ENCODE peak calls at places on chromosomes 12 and 14, in eight cellular contexts. E is activated naive CD4-positive, alpha-beta T cell treated with anti-CD3 and anti-CD28 coated beads, Interleukin-2, amount 50 U/mL, for 16 hours; J is Calu3; H is nephron progenitor cell; F is AG20443; U is substantia nigra; O is stimulated activated CD8-positive, alpha-beta memory T cell treated with anti-CD3 and anti-CD28 coated beads, Interleukin-15, amount 100 ng/mL, for 1 hour; Q is NCI-H524. D is an unnamed sample.

GRCh38 chr12:32290411-32290810 is 108.9 kb upstream of the FGD4 start:
- DNase-seq in E (no peak), J (no peak), H (no peak), F (peak; percentile 51), U (no peak), O (no peak), Q (no peak), D (peak; percentile 44)

GRCh38 chr12:5710260-5710878 is 234.7 kb downstream of the ANO2 start:
- DNase-seq in E (no peak), J (no peak), H (no peak), F (no peak), U (no peak), O (no peak), Q (no peak), D (no peak)

GRCh38 chr14:41144370-41144769 is 462.3 kb upstream of the LRFN5 start:
- DNase-seq in E (no peak), J (no peak), H (no peak), F (no peak), U (no peak), O (no peak), Q (no peak), D (no peak)

GRCh38 chr12:68871899-68872298 is 61.1 kb downstream of the CPM start:
- DNase-seq in E (no peak), J (peak; percentile 30), H (no peak), F (no peak), U (no peak), O (no peak), Q (no peak), D (no peak)

GRCh38 chr12:124705545-124706138 is 138.2 kb upstream of the NCOR2 start:
- DNase-seq in E (no peak), J (no peak), H (no peak), F (no peak), U (no peak), O (no peak), Q (no peak), D (peak; percentile 29)

GRCh38 chr14:20662968-20663731 is 21.2 kb upstream of the RNASE4 start:
- DNase-seq in E (peak; percentile 74), J (peak; percentile 76), H (peak; percentile 67), F (no peak), U (peak; percentile 61), O (peak; percentile 43), Q (peak; percentile 32), D (peak; percentile 82)

GRCh38 chr12:28750946-28751714 is 397.9 kb upstream of the FAR2 start:
- DNase-seq in E (no peak), J (no peak), H (no peak), F (peak; percentile 11), U (no peak), O (no peak), Q (no peak), D (peak; percentile 66)

GRCh38 chr12:1840561-1840960 is 20.2 kb downstream of the LRTM2 start:
- DNase-seq in E (no peak), J (no peak), H (no peak), F (no peak), U (no peak), O (no peak), Q (no peak), D (peak; percentile 73)

GRCh38 chr12:121550974-121551631 is 29.7 kb downstream of the KDM2B start:
- DNase-seq in E (no peak), J (no peak), H (no peak), F (no peak), U (no peak), O (no peak), Q (no peak), D (no peak)

GRCh38 chr12:48542300-48542928 is 17.0 kb downstream of the OR8S1 start:
- DNase-seq in E (peak; percentile 60), J (peak; percentile 60), H (peak; percentile 21), F (peak; percentile 49), U (peak; percentile 19), O (peak; percentile 12), Q (peak; percentile 1), D (no peak)

GRCh38 chr12:29230800-29231560 is 81.9 kb downstream of the FAR2 start:
- DNase-seq in E (no peak), J (no peak), H (no peak), F (no peak), U (no peak), O (no peak), Q (no peak), D (no peak)

GRCh38 chr14:22471545-22472121 is 117.4 kb downstream of the DAD1 start:
- DNase-seq in E (no peak), J (peak; percentile 76), H (peak; percentile 65), F (no peak), U (peak; percentile 48), O (no peak), Q (peak; percentile 90), D (peak; percentile 82)

D was measured in osteoblast.